ENCODE peak calls at places on chromosomes 4 and X, in four cellular contexts. D, N, Y and I are unnamed samples.

GRCh38 chr4:65367306-65367705 is 303.0 kb downstream of the EPHA5 start:
- DNase-seq in Y (no peak), N (no peak), D (no peak), I (no peak)

GRCh38 chrX:152897216-152898144 is at the start of gene ZNF185:
- DNase-seq in Y (no peak), N (no peak), D (no peak), I (peak)

GRCh38 chr4:150070464-150071170 is 7.6 kb upstream of the DCLK2 start:
- DNase-seq in D (no peak), N (no peak), Y (no peak), I (no peak)

GRCh38 chr4:175560628-175561027 is 251.4 kb downstream of the GPM6A start:
- DNase-seq in Y (no peak), D (no peak), N (peak), I (no peak)

GRCh38 chr4:121370729-121371325 is 10.0 kb downstream of the QRFPR start:
- DNase-seq in N (peak), Y (no peak), D (no peak), I (peak)

GRCh38 chr4:20618729-20619128 is 81.5 kb upstream of the PACRGL start:
- DNase-seq in D (no peak), N (no peak), Y (no peak), I (no peak)

GRCh38 chr4:102411416-102411815 is 66.1 kb upstream of the SLC39A8 start:
- DNase-seq in D (no peak), Y (no peak), N (no peak), I (no peak)

GRCh38 chr4:166957451-166957850 is 276.8 kb downstream of the SPOCK3 start:
- DNase-seq in N (no peak), D (no peak), Y (no peak), I (no peak)

GRCh38 chr4:138259801-138260200 is 17.7 kb upstream of the SLC7A11 start:
- DNase-seq in N (peak), Y (no peak), D (no peak), I (no peak)

GRCh38 chr4:101527186-101527585 is 179.9 kb upstream of the PPP3CA start:
- DNase-seq in D (no peak), N (peak), Y (peak), I (no peak)

GRCh38 chrX:66021407-66021757 is 18.5 kb downstream of the VSIG4 start:
- DNase-seq in D (no peak), Y (no peak), N (no peak), I (no peak)

GRCh38 chr4:153594208-153594607 is 89.9 kb upstream of the TLR2 start:
- DNase-seq in D (no peak), Y (no peak), N (peak), I (no peak)

GRCh38 chr4:133157460-133158160 is 8.5 kb downstream of the PCDH10 start:
- DNase-seq in D (no peak), Y (no peak), N (no peak), I (no peak)

GRCh38 chr4:158861766-158862165 is 92.9 kb downstream of the FNIP2 start:
- DNase-seq in N (no peak), Y (no peak), D (no peak), I (no peak)

GRCh38 chr4:183424109-183424751 is 20.2 kb upstream of the CDKN2AIP start:
- DNase-seq in Y (no peak), N (no peak), D (no peak), I (no peak)

GRCh38 chrX:141903400-141904155 is at the start of gene MAGEC1:
- DNase-seq in Y (no peak), D (no peak), N (peak), I (no peak)

GRCh38 chrX:29948653-29949052 is 266.7 kb upstream of the MAGEB2 start:
- DNase-seq in D (no peak), Y (no peak), N (peak), I (no peak)

GRCh38 chrX:151227637-151228036 is 51.3 kb downstream of the GPR50 start:
- DNase-seq in D (no peak), N (no peak), Y (no peak), I (no peak)

GRCh38 chrX:153831435-153832150 is 1.2 kb upstream of the PDZD4 start:
- DNase-seq in Y (no peak), D (no peak), N (no peak), I (no peak)

GRCh38 chr4:1809754-1810502 is 16.8 kb downstream of the FGFR3 start:
- DNase-seq in N (peak), Y (peak), D (peak), I (peak)

GRCh38 chrX:39631275-39631674 is 466.5 kb downstream of the BCOR start:
- DNase-seq in D (no peak), Y (no peak), N (no peak), I (no peak)

GRCh38 chr4:185183622-185184281 is 20.0 kb downstream of the CFAP97 start:
- DNase-seq in D (peak), Y (peak), N (peak), I (peak)

GRCh38 chrX:69189972-69190371 is 24.7 kb upstream of the PJA1 start:
- DNase-seq in N (no peak), D (no peak), Y (no peak), I (no peak)

GRCh38 chr4:113760094-113760851 is 1.3 kb downstream of the CAMK2D start:
- DNase-seq in N (peak), D (peak), Y (peak), I (peak)

GRCh38 chr4:40502936-40503335 is 126.7 kb downstream of the RBM47 start:
- DNase-seq in Y (no peak), N (peak), D (no peak), I (no peak)

GRCh38 chrX:74579597-74580209 is 34.7 kb downstream of the RLIM start:
- DNase-seq in N (peak), D (no peak), Y (no peak), I (no peak)

GRCh38 chrX:20681691-20682090 is 415.0 kb upstream of the RPS6KA3 start:
- DNase-seq in Y (no peak), N (no peak), D (no peak), I (no peak)

GRCh38 chrX:100408643-100409315 is 1.3 kb downstream of the PCDH19 start:
- DNase-seq in D (no peak), Y (no peak), N (no peak), I (no peak)

GRCh38 chr4:79413486-79413885 is 5.5 kb upstream of the GK2 start:
- DNase-seq in Y (no peak), N (no peak), D (peak), I (no peak)

GRCh38 chrX:10052906-10053625 is 85.9 kb downstream of the CLDN34 start:
- DNase-seq in D (no peak), N (peak), Y (no peak), I (peak)

GRCh38 chr4:107951551-107951950 is 20.2 kb downstream of the CYP2U1 start:
- DNase-seq in D (no peak), N (no peak), Y (no peak), I (no peak)

GRCh38 chr4:94472056-94472826 is 20.5 kb downstream of the PDLIM5 start:
- DNase-seq in N (peak), Y (no peak), D (no peak), I (no peak)